ENCODE peak calls at places on chromosomes 16 and 17, in six cellular contexts. O is mucosa of gallbladder; U is RCC 7860; A is RKO; G is non-pigmented ciliary epithelial cell; Q is stimulated activated CD8-positive, alpha-beta memory T cell treated with anti-CD3 and anti-CD28 coated beads, Interleukin-4, amount 100 ng/mL, for 24 hours. E is an unnamed sample.

GRCh38 chr16:12532871-12533610 is 270.6 kb downstream of the CPPED1 start:
- DNase-seq in U (no peak), G (no peak), O (no peak), Q (peak; percentile 17), A (no peak), E (no peak)

GRCh38 chr17:79413591-79413990 is 197.3 kb downstream of the RBFOX3 start:
- DNase-seq in Q (no peak), G (no peak), U (no peak), A (no peak), O (no peak), E (no peak)

GRCh38 chr17:76866774-76867577 is 1.2 kb upstream of the MGAT5B start:
- DNase-seq in U (peak; percentile 78), O (no peak), A (no peak), Q (no peak), G (peak; percentile 24), E (no peak)

GRCh38 chr17:386145-386876 is 33.7 kb upstream of the RPH3AL start:
- DNase-seq in Q (peak; percentile 60), G (no peak), A (peak; percentile 69), O (peak; percentile 79), U (peak; percentile 21), E (peak; percentile 84)

GRCh38 chr17:416293-417206 is 63.9 kb upstream of the RPH3AL start:
- DNase-seq in A (no peak), G (no peak), U (no peak), Q (no peak), O (no peak), E (no peak)

GRCh38 chr16:86033016-86033474 is 134.1 kb downstream of the IRF8 start:
- DNase-seq in O (no peak), G (no peak), Q (no peak), U (no peak), A (no peak), E (no peak)

GRCh38 chr17:28180449-28180848 is 138.0 kb downstream of the NLK start:
- DNase-seq in A (no peak), Q (no peak), U (no peak), O (no peak), G (no peak), E (no peak)

GRCh38 chr16:29992371-29992967 is 2.9 kb downstream of the HIRIP3 start:
- DNase-seq in A (no peak), U (no peak), Q (no peak), G (no peak), O (no peak), E (no peak)

GRCh38 chr16:1262846-1263221 is 7.0 kb downstream of the TPSD1 start:
- DNase-seq in G (no peak), A (no peak), Q (no peak), U (no peak), O (no peak), E (no peak)